ENCODE peak calls at places on chromosomes 12 and 14, in nine cellular contexts. P, A, L, V, Z, I, H, X and C are unnamed samples.

GRCh38 chr12:15629108-15629507 is 160.1 kb downstream of the EPS8 start:
- DNase-seq in P (peak), L (peak), V (no peak), I (peak), A (no peak), X (no peak), H (no peak), Z (no peak), C (peak)

GRCh38 chr12:6375269-6376078 is at the start of gene SCNN1A:
- DNase-seq in L (no peak), X (peak), I (peak), Z (peak), H (peak), P (no peak), A (no peak), V (no peak), C (peak)

GRCh38 chr12:57005980-57006808 is at the start of gene ZBTB39:
- DNase-seq in A (peak), P (peak), V (no peak), X (peak), H (no peak), Z (peak), L (peak), I (peak), C (peak)

GRCh38 chr12:104426926-104427546 is 29.7 kb upstream of the CHST11 start:
- DNase-seq in X (no peak), I (no peak), A (no peak), V (no peak), P (peak), H (no peak), Z (no peak), L (peak), C (no peak)

GRCh38 chr12:106304001-106304421 is 1.5 kb downstream of the TCP11L2 start:
- DNase-seq in Z (no peak), P (no peak), A (no peak), I (no peak), X (peak), H (no peak), L (no peak), V (no peak), C (no peak)

GRCh38 chr14:91732859-91733477 is 1.1 kb upstream of the CATSPERB start:
- DNase-seq in H (no peak), V (no peak), Z (no peak), I (no peak), L (no peak), P (no peak), X (no peak), A (no peak), C (no peak)

GRCh38 chr12:101773560-101774206 is 34.4 kb upstream of the SYCP3 start:
- DNase-seq in X (peak), Z (no peak), A (peak), P (peak), L (peak), H (peak), I (peak), V (peak), C (peak)

GRCh38 chr12:63068857-63069442 is 82.1 kb downstream of the AVPR1A start:
- DNase-seq in Z (no peak), V (no peak), L (peak), P (peak), A (peak), H (no peak), X (peak), I (no peak), C (no peak)

GRCh38 chr14:81055971-81056370 is 100.5 kb downstream of the TSHR start:
- DNase-seq in X (no peak), I (no peak), Z (no peak), V (no peak), L (no peak), P (no peak), H (no peak), A (no peak), C (no peak)

GRCh38 chr14:68541128-68541896 is 251.6 kb downstream of the ZFP36L1 start:
- DNase-seq in X (peak), I (no peak), V (no peak), Z (no peak), A (no peak), P (no peak), L (no peak), H (no peak), C (no peak)

GRCh38 chr14:96581026-96581425 is 78.8 kb downstream of the PAPOLA start:
- DNase-seq in H (no peak), A (no peak), P (no peak), X (no peak), V (no peak), I (no peak), L (no peak), Z (no peak), C (no peak)

GRCh38 chr14:99522025-99522401 is 40.8 kb downstream of the CCNK start:
- DNase-seq in X (no peak), I (no peak), H (no peak), L (no peak), A (no peak), V (no peak), Z (no peak), P (no peak), C (peak)

GRCh38 chr12:13234045-13234641 is 37.6 kb downstream of the EMP1 start:
- DNase-seq in Z (no peak), V (no peak), I (peak), A (peak), P (peak), X (peak), H (no peak), L (peak), C (peak)

GRCh38 chr12:56129210-56129691 is 1.2 kb downstream of the ESYT1 start:
- DNase-seq in X (peak), V (peak), P (peak), A (peak), Z (no peak), L (peak), I (peak), H (peak), C (peak)

GRCh38 chr12:116172224-116172849 is 105.2 kb downstream of the MED13L start:
- DNase-seq in X (no peak), A (no peak), Z (no peak), L (no peak), P (no peak), I (no peak), V (no peak), H (no peak), C (no peak)

GRCh38 chr12:131258396-131258795 is 304.7 kb downstream of the ADGRD1 start:
- DNase-seq in P (no peak), H (no peak), V (no peak), Z (no peak), A (no peak), L (no peak), I (no peak), X (no peak), C (no peak)

GRCh38 chr12:122473543-122474323 is 27.0 kb downstream of the ZCCHC8 start:
- DNase-seq in A (no peak), P (no peak), L (peak), X (no peak), V (no peak), Z (no peak), H (no peak), I (no peak), C (peak)

GRCh38 chr14:32996343-32996742 is 57.7 kb downstream of the NPAS3 start:
- DNase-seq in X (no peak), H (no peak), A (no peak), V (no peak), Z (no peak), I (no peak), L (no peak), P (no peak), C (no peak)

GRCh38 chr12:46771268-46771837 is 54.4 kb downstream of the SLC38A4 start:
- DNase-seq in A (no peak), Z (no peak), H (no peak), X (peak), V (no peak), L (peak), I (no peak), P (no peak), C (no peak)

GRCh38 chr14:28754209-28754985 is 12.2 kb upstream of the FOXG1 start:
- DNase-seq in A (peak), L (peak), X (peak), H (no peak), P (peak), V (no peak), Z (peak), I (no peak), C (no peak)

GRCh38 chr12:113135178-113136127 is at the start of gene RASAL1:
- DNase-seq in I (peak), V (peak), L (no peak), P (peak), H (no peak), A (peak), Z (peak), X (peak), C (peak)

GRCh38 chr14:74018029-74018703 is 922 bp downstream of the ENTPD5 start:
- DNase-seq in P (peak), Z (no peak), V (no peak), X (peak), A (no peak), I (no peak), H (no peak), L (peak), C (peak)

GRCh38 chr12:94872671-94873367 is 130.7 kb downstream of the NDUFA12 start:
- DNase-seq in A (peak), P (no peak), Z (no peak), I (no peak), X (peak), H (no peak), V (no peak), L (no peak), C (peak)

GRCh38 chr12:80632835-80633234 is 74.6 kb upstream of the MYF6 start:
- DNase-seq in V (no peak), H (no peak), I (no peak), L (peak), A (peak), P (peak), X (peak), Z (no peak), C (peak)

GRCh38 chr14:61252354-61253063 is 28.6 kb downstream of the TMEM30B start:
- DNase-seq in H (peak), Z (peak), L (peak), V (peak), X (peak), P (peak), I (peak), A (peak), C (peak)

GRCh38 chr12:7638764-7639570 is 26.7 kb downstream of the APOBEC1 start:
- DNase-seq in L (peak), X (peak), A (peak), I (peak), P (peak), Z (peak), V (peak), H (peak), C (peak)

GRCh38 chr14:97408937-97409860 is 612.0 kb downstream of the VRK1 start:
- DNase-seq in H (no peak), V (peak), X (no peak), Z (no peak), P (no peak), I (no peak), A (no peak), L (no peak), C (no peak)

GRCh38 chr12:30794020-30794419 is 39.3 kb upstream of the CAPRIN2 start:
- DNase-seq in V (no peak), L (no peak), H (no peak), A (no peak), Z (no peak), P (peak), I (no peak), X (no peak), C (no peak)

GRCh38 chr12:20446836-20447235 is 78.5 kb downstream of the PDE3A start:
- DNase-seq in V (no peak), I (no peak), H (no peak), P (no peak), L (no peak), Z (no peak), A (no peak), X (no peak), C (no peak)

GRCh38 chr14:31090872-31091764 is 64.9 kb upstream of the STRN3 start:
- DNase-seq in X (peak), V (no peak), L (peak), Z (no peak), P (peak), A (no peak), H (no peak), I (peak), C (peak)